ENCODE peak calls at places on chromosomes 1 and 21, in six cellular contexts. E, L, W, T, U and R are unnamed samples.

GRCh38 chr1:154237435-154237834 is 16.7 kb downstream of the UBAP2L start:
- DNase-seq in E (no peak), L (no peak), W (no peak), T (no peak), U (no peak), R (no peak)

GRCh38 chr1:41325801-41326200 is 35.4 kb upstream of the FOXO6 start:
- DNase-seq in E (no peak), L (no peak), W (no peak), T (no peak), U (no peak), R (no peak)

GRCh38 chr1:197003132-197003531 is 25.8 kb downstream of the CFHR5 start:
- DNase-seq in E (no peak), L (no peak), W (no peak), T (no peak), U (no peak), R (no peak)

GRCh38 chr1:115069186-115069585 is 20.1 kb downstream of the TSPAN2 start:
- DNase-seq in E (no peak), L (no peak), W (no peak), T (no peak), U (no peak), R (no peak)

GRCh38 chr21:29248124-29248523 is 50.6 kb upstream of the BACH1 start:
- DNase-seq in E (no peak), L (no peak), W (no peak), T (no peak), U (no peak), R (no peak)

GRCh38 chr1:218344814-218345672 is at the start of gene TGFB2:
- DNase-seq in E (peak; percentile 64), L (no peak), W (peak; percentile 26), T (no peak), U (no peak), R (no peak)

GRCh38 chr1:229845410-229846138 is 219.5 kb downstream of the URB2 start:
- DNase-seq in E (no peak), L (no peak), W (no peak), T (no peak), U (no peak), R (no peak)

GRCh38 chr21:37166733-37167132 is 93.7 kb downstream of the TTC3 start:
- DNase-seq in E (no peak), L (no peak), W (peak; percentile 18), T (no peak), U (no peak), R (peak; percentile 25)

GRCh38 chr1:100624886-100625430 is 87.0 kb downstream of the GPR88 start:
- DNase-seq in E (no peak), L (no peak), W (no peak), T (no peak), U (no peak), R (no peak)

GRCh38 chr1:4004635-4005430 is 104.8 kb upstream of the C1orf174 start:
- DNase-seq in E (no peak), L (no peak), W (no peak), T (no peak), U (no peak), R (no peak)

GRCh38 chr1:182065126-182065845 is 3.8 kb upstream of the ZNF648 start:
- DNase-seq in E (no peak), L (no peak), W (no peak), T (no peak), U (no peak), R (no peak)

GRCh38 chr1:182061597-182061996 is at the start of gene ZNF648:
- DNase-seq in E (no peak), L (no peak), W (no peak), T (no peak), U (no peak), R (no peak)

GRCh38 chr1:182062223-182062622 is 711 bp upstream of the ZNF648 start:
- DNase-seq in E (no peak), L (no peak), W (no peak), T (no peak), U (no peak), R (no peak)

GRCh38 chr1:182066934-182067333 is 5.4 kb upstream of the ZNF648 start:
- DNase-seq in E (no peak), L (no peak), W (no peak), T (no peak), U (no peak), R (no peak)

DNA sequence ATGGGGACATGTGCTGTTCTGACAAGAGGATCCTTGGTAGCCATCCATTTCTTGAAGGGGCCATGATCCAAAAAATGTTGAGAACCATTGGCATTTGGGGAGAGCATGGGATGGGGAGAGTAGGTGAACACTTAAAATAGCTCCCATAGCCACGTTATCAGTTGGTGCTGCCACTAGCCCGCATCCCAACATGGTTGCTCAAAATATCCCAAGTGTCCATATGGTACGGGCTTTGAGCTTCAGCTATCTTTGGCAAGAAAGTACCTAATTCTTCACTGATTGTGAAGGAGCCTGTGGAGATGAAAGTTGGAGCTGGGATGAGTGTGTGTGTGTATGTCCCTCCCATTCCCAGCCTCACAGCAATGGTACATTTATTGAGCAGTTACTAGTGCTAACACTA is 3.1 kb upstream of the ZNF648 start:
- DNase-seq in E (no peak), L (no peak), W (no peak), T (no peak), U (no peak), R (no peak)
- TF ChIP-seq CTCF in E (no peak), L (no peak), W (no peak), T (no peak), U (no peak), R (no peak)

DNA sequence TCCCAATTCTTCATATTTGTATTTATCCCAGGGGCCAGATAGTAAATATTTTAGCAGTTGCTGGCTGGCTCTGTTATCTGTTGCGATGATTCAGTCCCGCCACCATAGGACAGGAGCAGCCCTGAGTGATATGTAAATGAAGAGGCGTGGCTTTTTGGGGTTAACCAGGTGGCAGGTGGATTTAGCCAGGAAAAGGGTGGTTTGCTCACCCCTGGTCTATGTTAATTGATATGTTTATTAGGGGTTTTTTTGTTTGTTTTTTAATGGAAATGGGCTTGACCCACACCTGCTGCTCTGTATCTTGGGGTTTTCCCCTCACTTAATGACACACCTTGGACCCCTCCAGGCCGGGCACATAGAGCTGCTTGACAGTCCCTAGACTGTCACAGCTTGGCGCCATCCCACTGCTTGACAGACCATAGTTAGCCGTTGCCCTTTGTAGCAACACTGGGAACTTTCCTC is 62.8 kb downstream of the PIK3CD start:
- DNase-seq in E (no peak), L (peak; percentile 63), W (no peak), T (no peak), U (peak; percentile 24), R (no peak)
- TF ChIP-seq CTCF in E (no peak), L (no peak), W (no peak), T (no peak), U (no peak), R (no peak)

GRCh38 chr1:12183095-12183794 is 16.5 kb downstream of the TNFRSF1B start:
- DNase-seq in E (no peak), L (no peak), W (no peak), T (no peak), U (no peak), R (no peak)

GRCh38 chr1:12185036-12185435 is 18.2 kb downstream of the TNFRSF1B start:
- DNase-seq in E (no peak), L (no peak), W (no peak), T (no peak), U (no peak), R (no peak)

GRCh38 chr1:12185556-12186276 is 18.9 kb downstream of the TNFRSF1B start:
- DNase-seq in E (no peak), L (no peak), W (no peak), T (no peak), U (no peak), R (no peak)

GRCh38 chr1:12182410-12182946 is 15.7 kb downstream of the TNFRSF1B start:
- DNase-seq in E (no peak), L (no peak), W (no peak), T (no peak), U (no peak), R (no peak)

GRCh38 chr1:12184008-12184681 is 17.4 kb downstream of the TNFRSF1B start:
- DNase-seq in E (peak; percentile 67), L (peak; percentile 72), W (peak; percentile 50), T (no peak), U (no peak), R (no peak)
- TF ChIP-seq CTCF in E (peak; percentile 43), L (peak; percentile 24), W (no peak), T (no peak), U (no peak), R (no peak)

GRCh38 chr1:157173900-157174410 is 35.8 kb upstream of the ETV3 start:
- DNase-seq in E (no peak), L (no peak), W (no peak), T (no peak), U (no peak), R (no peak)

GRCh38 chr1:157166581-157166980 is 28.4 kb upstream of the ETV3 start:
- DNase-seq in E (no peak), L (no peak), W (no peak), T (no peak), U (no peak), R (no peak)

GRCh38 chr1:157168015-157168414 is 29.8 kb upstream of the ETV3 start:
- DNase-seq in E (no peak), L (no peak), W (no peak), T (no peak), U (no peak), R (no peak)

GRCh38 chr1:157167437-157167836 is 29.2 kb upstream of the ETV3 start:
- DNase-seq in E (no peak), L (no peak), W (no peak), T (no peak), U (no peak), R (no peak)

DNA sequence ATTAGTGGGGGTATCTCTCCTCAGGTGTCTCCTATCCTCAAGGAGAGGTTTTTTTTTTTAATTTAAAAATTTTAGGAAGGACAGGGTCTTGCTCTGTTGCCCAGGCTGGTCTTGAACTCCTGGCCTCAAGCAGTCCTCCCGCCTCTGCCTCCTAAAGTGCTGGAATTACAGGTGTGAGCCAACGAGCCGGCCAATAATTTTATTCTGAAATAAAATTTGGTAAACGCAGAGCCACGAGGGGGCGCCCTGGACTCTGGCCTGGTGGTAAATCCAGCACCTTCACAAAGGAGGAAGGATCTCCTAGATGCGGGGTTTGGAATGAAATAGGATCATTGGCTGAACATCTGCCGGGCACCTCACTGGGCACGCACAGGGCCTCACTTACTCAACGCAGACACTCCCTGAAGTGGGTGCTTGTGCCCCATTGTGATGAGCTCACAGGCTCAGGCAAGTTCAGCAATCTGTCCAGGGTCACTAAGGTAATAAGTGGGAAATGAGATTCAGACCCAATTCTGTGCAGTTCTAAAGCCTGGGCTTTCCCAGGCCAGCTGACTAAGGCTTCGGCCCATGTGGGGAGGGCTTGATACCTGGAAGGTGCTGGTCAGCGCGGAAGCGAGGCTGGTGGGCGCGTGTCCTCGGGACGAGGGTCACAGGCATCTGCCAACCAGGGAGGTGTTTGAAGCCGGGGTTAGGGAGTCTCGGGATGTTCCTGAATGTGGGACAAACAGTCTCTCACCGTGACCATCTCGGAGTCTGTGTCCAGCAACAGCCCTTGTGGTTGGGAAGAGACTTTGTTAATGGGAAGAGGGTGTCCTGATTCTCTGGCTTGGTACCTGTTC is 32.7 kb upstream of the ETV3 start:
- DNase-seq in E (peak; percentile 29), L (no peak), W (no peak), T (no peak), U (peak; percentile 7), R (no peak)
- TF ChIP-seq CTCF in E (no peak), L (peak; percentile 72), W (peak; percentile 64), T (peak; percentile 49), U (peak; percentile 62), R (peak; percentile 65)

DNA sequence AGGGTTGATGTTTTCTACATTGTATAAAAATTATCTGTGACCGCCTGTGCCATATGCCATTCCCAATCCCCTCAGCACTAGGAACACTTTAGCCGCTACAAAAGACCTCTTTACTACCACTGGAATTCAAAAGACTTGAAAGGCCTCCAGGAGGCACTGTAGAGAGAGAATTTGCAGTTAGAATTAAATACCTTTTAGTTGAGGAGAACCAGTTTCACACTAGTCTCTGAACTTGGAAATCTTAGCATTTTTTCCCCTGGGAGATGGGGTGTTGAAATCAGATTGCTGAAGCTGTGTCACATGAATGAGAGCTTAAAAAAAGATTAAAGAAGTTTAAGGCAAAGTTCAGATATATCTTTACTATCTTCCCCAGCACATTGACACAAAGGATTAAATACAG is 291.0 kb downstream of the ADGRL2 start:
- DNase-seq in E (peak; percentile 29), L (no peak), W (no peak), T (no peak), U (no peak), R (no peak)
- TF ChIP-seq CTCF in E (no peak), L (no peak), W (no peak), T (no peak), U (no peak), R (no peak)